ENCODE peak calls at places on chromosomes 11 and 22, in seven cellular contexts. One of them, this sample, is unnamed.

GRCh38 chr11:120239713-120240640 is at the start of gene POU2F3:
- DNase-seq in lung: no peak
- DNase-seq in ovary: no peak
- DNase-seq in colonic mucosa: no peak
- DNase-seq in left ventricle myocardium inferior: no peak
- DNase-seq in heart left ventricle: no peak
- DNase-seq in PC-9: peak; percentile 19
- DNase-seq in this sample: no peak

GRCh38 chr11:10657308-10658271 is 36.0 kb downstream of the IRAG1 start:
- DNase-seq in colonic mucosa: no peak
- DNase-seq in left ventricle myocardium inferior: no peak
- DNase-seq in ovary: no peak
- DNase-seq in lung: no peak
- DNase-seq in heart left ventricle: peak; percentile 31
- DNase-seq in PC-9: no peak
- DNase-seq in this sample: no peak

GRCh38 chr22:42376721-42377177 is 55.5 kb downstream of the NFAM1 start:
- DNase-seq in colonic mucosa: peak; percentile 70
- DNase-seq in PC-9: no peak
- DNase-seq in ovary: peak; percentile 44
- DNase-seq in heart left ventricle: peak; percentile 82
- DNase-seq in lung: peak; percentile 60
- DNase-seq in left ventricle myocardium inferior: peak; percentile 78
- DNase-seq in this sample: peak; percentile 49

GRCh38 chr22:19636696-19637355 is 77.5 kb upstream of the SEPTIN5 start:
- DNase-seq in lung: no peak
- DNase-seq in PC-9: no peak
- DNase-seq in ovary: no peak
- DNase-seq in left ventricle myocardium inferior: no peak
- DNase-seq in heart left ventricle: no peak
- DNase-seq in colonic mucosa: no peak
- DNase-seq in this sample: no peak

GRCh38 chr11:92330114-92330513 is 105.5 kb downstream of the FAT3 start:
- DNase-seq in ovary: no peak
- DNase-seq in left ventricle myocardium inferior: no peak
- DNase-seq in PC-9: no peak
- DNase-seq in heart left ventricle: no peak
- DNase-seq in lung: no peak
- DNase-seq in colonic mucosa: no peak
- DNase-seq in this sample: no peak

GRCh38 chr11:704799-705645 is 1.0 kb upstream of the EPS8L2 start:
- DNase-seq in heart left ventricle: no peak
- DNase-seq in colonic mucosa: peak; percentile 90
- DNase-seq in ovary: peak; percentile 25
- DNase-seq in left ventricle myocardium inferior: no peak
- DNase-seq in PC-9: peak; percentile 83
- DNase-seq in lung: peak; percentile 85
- DNase-seq in this sample: peak; percentile 93

GRCh38 chr11:118907749-118908106 is 18.0 kb downstream of the BCL9L start:
- DNase-seq in ovary: no peak
- DNase-seq in heart left ventricle: no peak
- DNase-seq in PC-9: no peak
- DNase-seq in colonic mucosa: no peak
- DNase-seq in left ventricle myocardium inferior: no peak
- DNase-seq in lung: no peak
- DNase-seq in this sample: no peak

GRCh38 chr11:90204407-90204806 is 18.4 kb downstream of the CHORDC1 start:
- DNase-seq in heart left ventricle: no peak
- DNase-seq in lung: no peak
- DNase-seq in left ventricle myocardium inferior: no peak
- DNase-seq in colonic mucosa: no peak
- DNase-seq in PC-9: no peak
- DNase-seq in ovary: no peak
- DNase-seq in this sample: no peak

GRCh38 chr11:85475637-85476517 is 151.3 kb downstream of the DLG2 start:
- DNase-seq in ovary: no peak
- DNase-seq in colonic mucosa: no peak
- DNase-seq in PC-9: no peak
- DNase-seq in lung: no peak
- DNase-seq in left ventricle myocardium inferior: no peak
- DNase-seq in heart left ventricle: no peak
- DNase-seq in this sample: no peak

GRCh38 chr11:73372371-73372993 is 3.7 kb upstream of the RELT start:
- DNase-seq in left ventricle myocardium inferior: no peak
- DNase-seq in PC-9: no peak
- DNase-seq in colonic mucosa: no peak
- DNase-seq in heart left ventricle: no peak
- DNase-seq in lung: no peak
- DNase-seq in ovary: no peak
- DNase-seq in this sample: no peak

GRCh38 chr22:22897036-22897435 is 9.4 kb downstream of the IGLL5 start:
- DNase-seq in PC-9: no peak
- DNase-seq in colonic mucosa: no peak
- DNase-seq in ovary: no peak
- DNase-seq in lung: no peak
- DNase-seq in left ventricle myocardium inferior: no peak
- DNase-seq in heart left ventricle: no peak
- DNase-seq in this sample: no peak

GRCh38 chr11:20045098-20045688 is 115.1 kb downstream of the DBX1 start:
- DNase-seq in colonic mucosa: no peak
- DNase-seq in left ventricle myocardium inferior: peak; percentile 65
- DNase-seq in ovary: no peak
- DNase-seq in PC-9: no peak
- DNase-seq in heart left ventricle: peak; percentile 82
- DNase-seq in lung: no peak
- DNase-seq in this sample: peak; percentile 87

GRCh38 chr22:26245001-26245400 is 75.7 kb downstream of the SEZ6L start:
- DNase-seq in ovary: no peak
- DNase-seq in left ventricle myocardium inferior: no peak
- DNase-seq in PC-9: no peak
- DNase-seq in colonic mucosa: no peak
- DNase-seq in heart left ventricle: no peak
- DNase-seq in lung: no peak
- DNase-seq in this sample: no peak

GRCh38 chr11:133134561-133135173 is 397.6 kb downstream of the OPCML start:
- DNase-seq in heart left ventricle: no peak
- DNase-seq in lung: peak; percentile 64
- DNase-seq in left ventricle myocardium inferior: peak; percentile 34
- DNase-seq in PC-9: peak; percentile 24
- DNase-seq in colonic mucosa: peak; percentile 52
- DNase-seq in ovary: no peak
- DNase-seq in this sample: peak; percentile 58

GRCh38 chr11:133133053-133133452 is 399.2 kb downstream of the OPCML start:
- DNase-seq in left ventricle myocardium inferior: no peak
- DNase-seq in PC-9: no peak
- DNase-seq in lung: no peak
- DNase-seq in ovary: no peak
- DNase-seq in heart left ventricle: no peak
- DNase-seq in colonic mucosa: no peak
- DNase-seq in this sample: no peak

GRCh38 chr11:133137939-133138338 is 394.4 kb downstream of the OPCML start:
- DNase-seq in ovary: no peak
- DNase-seq in heart left ventricle: no peak
- DNase-seq in colonic mucosa: no peak
- DNase-seq in PC-9: no peak
- DNase-seq in lung: no peak
- DNase-seq in left ventricle myocardium inferior: no peak
- DNase-seq in this sample: no peak

GRCh38 chr11:133137270-133137669 is 395.0 kb downstream of the OPCML start:
- DNase-seq in heart left ventricle: no peak
- DNase-seq in colonic mucosa: no peak
- DNase-seq in lung: no peak
- DNase-seq in ovary: no peak
- DNase-seq in PC-9: no peak
- DNase-seq in left ventricle myocardium inferior: no peak
- DNase-seq in this sample: no peak

DNA sequence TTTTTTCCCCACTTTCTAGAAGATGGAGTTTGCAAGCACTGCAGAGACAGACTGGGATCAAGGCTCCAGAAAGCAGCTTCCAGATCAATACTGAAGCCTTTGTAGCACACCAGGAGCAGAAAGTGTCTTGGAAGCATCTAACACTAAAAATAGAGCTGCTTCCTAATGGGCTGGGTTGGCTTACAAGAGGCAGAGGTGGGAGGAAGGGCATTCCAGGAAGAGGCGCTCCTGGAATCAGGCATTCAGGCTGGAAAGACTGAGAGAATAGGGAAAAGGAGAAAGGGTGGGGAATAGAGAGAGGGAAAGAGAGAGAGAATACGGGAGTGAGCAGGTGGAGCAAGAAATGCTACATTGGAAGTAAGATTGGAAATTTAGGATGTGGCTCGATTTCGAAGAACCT is 395.9 kb downstream of the OPCML start:
- DNase-seq in heart left ventricle: no peak
- DNase-seq in left ventricle myocardium inferior: no peak
- DNase-seq in colonic mucosa: no peak
- DNase-seq in ovary: no peak
- DNase-seq in lung: no peak
- DNase-seq in PC-9: no peak
- DNase-seq in this sample: no peak
- H3K4me1 ChIP-seq in heart left ventricle: peaks cover 9% of the 10 kb centered on the region
- H3K4me1 ChIP-seq in left ventricle myocardium inferior: peaks cover 13% of the 10 kb centered on the region
- H3K4me1 ChIP-seq in colonic mucosa: no peaks in the 10 kb centered on the region
- H3K4me1 ChIP-seq in ovary: no peaks in the 10 kb centered on the region
- H3K4me1 ChIP-seq in lung: peaks cover 2% of the 10 kb centered on the region
- H3K4me1 ChIP-seq in PC-9: no peaks in the 10 kb centered on the region
- H3K4me1 ChIP-seq in this sample: no peaks in the 10 kb centered on the region

GRCh38 chr11:126392638-126393023 is 37.1 kb downstream of the ST3GAL4 start:
- DNase-seq in PC-9: no peak
- DNase-seq in left ventricle myocardium inferior: no peak
- DNase-seq in colonic mucosa: no peak
- DNase-seq in heart left ventricle: no peak
- DNase-seq in lung: no peak
- DNase-seq in ovary: peak; percentile 29
- DNase-seq in this sample: no peak

GRCh38 chr11:126390418-126390817 is 34.9 kb downstream of the ST3GAL4 start:
- DNase-seq in left ventricle myocardium inferior: no peak
- DNase-seq in heart left ventricle: no peak
- DNase-seq in ovary: no peak
- DNase-seq in PC-9: no peak
- DNase-seq in lung: no peak
- DNase-seq in colonic mucosa: no peak
- DNase-seq in this sample: no peak

GRCh38 chr11:126393143-126393542 is 37.7 kb downstream of the ST3GAL4 start:
- DNase-seq in heart left ventricle: no peak
- DNase-seq in lung: no peak
- DNase-seq in ovary: peak; percentile 29
- DNase-seq in left ventricle myocardium inferior: no peak
- DNase-seq in PC-9: no peak
- DNase-seq in colonic mucosa: no peak
- DNase-seq in this sample: no peak

GRCh38 chr11:126391286-126391954 is 35.9 kb downstream of the ST3GAL4 start:
- DNase-seq in left ventricle myocardium inferior: no peak
- DNase-seq in colonic mucosa: no peak
- DNase-seq in PC-9: no peak
- DNase-seq in ovary: peak; percentile 21
- DNase-seq in lung: no peak
- DNase-seq in heart left ventricle: no peak
- DNase-seq in this sample: no peak

DNA sequence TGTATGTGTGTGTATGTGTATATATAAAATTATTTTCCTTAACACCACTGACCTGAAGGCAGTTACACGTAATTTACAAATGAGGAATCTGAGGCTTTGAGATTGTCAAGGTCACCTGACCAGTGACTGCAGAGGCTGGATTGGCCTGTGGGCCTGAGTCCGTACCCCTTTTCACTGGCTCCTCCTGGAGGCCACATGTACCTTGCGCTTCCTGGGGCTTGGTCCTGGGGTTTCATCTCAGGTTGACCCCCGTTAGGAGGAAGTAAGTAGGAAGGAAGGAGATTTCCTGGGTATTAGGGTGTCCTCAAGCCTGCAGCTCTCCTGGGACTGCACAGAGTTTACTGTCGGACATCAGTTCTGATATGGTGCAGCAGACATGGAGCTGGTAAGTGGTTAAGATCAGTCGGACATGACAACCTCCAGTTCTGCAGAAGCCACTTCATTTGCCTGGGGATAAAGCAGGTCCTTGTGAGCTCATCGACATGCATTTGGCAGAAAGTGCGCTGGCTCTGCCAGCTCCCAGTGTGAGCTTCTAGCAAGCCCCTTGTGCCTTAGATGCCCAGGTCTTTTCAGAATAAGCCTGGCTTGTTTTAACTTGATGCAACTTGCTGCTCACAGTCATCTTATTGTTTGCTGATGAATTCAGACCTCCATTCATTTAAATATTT is 36.6 kb downstream of the ST3GAL4 start:
- DNase-seq in colonic mucosa: no peak
- DNase-seq in PC-9: no peak
- DNase-seq in left ventricle myocardium inferior: no peak
- DNase-seq in ovary: peak; percentile 48
- DNase-seq in heart left ventricle: peak; percentile 68
- DNase-seq in lung: no peak
- DNase-seq in this sample: no peak
- H3K27ac ChIP-seq in colonic mucosa: no peak overlapping the region
- H3K27ac ChIP-seq in PC-9: no peak overlapping the region
- H3K27ac ChIP-seq in left ventricle myocardium inferior: peak overlapping the region; percentile 90
- H3K27ac ChIP-seq in ovary: no peak overlapping the region
- H3K27ac ChIP-seq in heart left ventricle: peak overlapping the region; percentile 76
- H3K27ac ChIP-seq in lung: no peak overlapping the region
- H3K27ac ChIP-seq in this sample: no peak overlapping the region

DNA sequence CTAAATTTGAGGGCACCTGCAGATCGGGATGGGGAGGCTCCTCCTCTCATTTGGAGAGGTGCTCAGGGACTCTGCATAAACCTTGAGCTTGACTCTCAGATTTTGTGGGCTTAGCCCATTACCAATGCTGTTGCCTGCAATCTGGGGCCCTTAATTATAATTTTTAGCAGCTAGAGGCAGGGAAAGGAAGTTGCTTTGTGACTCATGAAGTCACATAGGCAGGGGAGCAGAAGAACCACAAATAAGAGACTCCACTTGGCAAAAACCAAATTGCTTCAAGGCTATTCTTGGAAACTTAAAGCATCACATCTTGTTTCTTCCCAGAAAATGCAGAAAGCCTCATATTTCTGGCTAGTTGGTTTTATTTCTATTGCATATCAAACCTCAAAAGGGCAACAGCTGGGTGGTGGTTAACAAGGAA is 46.9 kb downstream of the MICAL2 start:
- DNase-seq in colonic mucosa: no peak
- DNase-seq in PC-9: no peak
- DNase-seq in lung: no peak
- DNase-seq in left ventricle myocardium inferior: no peak
- DNase-seq in ovary: peak; percentile 23
- DNase-seq in heart left ventricle: no peak
- DNase-seq in this sample: no peak
- H3K4me1 ChIP-seq in colonic mucosa: peaks cover 16% of the 10 kb centered on the region
- H3K4me1 ChIP-seq in PC-9: peaks cover 10% of the 10 kb centered on the region
- H3K4me1 ChIP-seq in lung: peaks cover 17% of the 10 kb centered on the region
- H3K4me1 ChIP-seq in left ventricle myocardium inferior: peaks cover 77% of the 10 kb centered on the region
- H3K4me1 ChIP-seq in ovary: peaks cover 28% of the 10 kb centered on the region
- H3K4me1 ChIP-seq in heart left ventricle: peaks cover 67% of the 10 kb centered on the region
- H3K4me1 ChIP-seq in this sample: no peaks in the 10 kb centered on the region

DNA sequence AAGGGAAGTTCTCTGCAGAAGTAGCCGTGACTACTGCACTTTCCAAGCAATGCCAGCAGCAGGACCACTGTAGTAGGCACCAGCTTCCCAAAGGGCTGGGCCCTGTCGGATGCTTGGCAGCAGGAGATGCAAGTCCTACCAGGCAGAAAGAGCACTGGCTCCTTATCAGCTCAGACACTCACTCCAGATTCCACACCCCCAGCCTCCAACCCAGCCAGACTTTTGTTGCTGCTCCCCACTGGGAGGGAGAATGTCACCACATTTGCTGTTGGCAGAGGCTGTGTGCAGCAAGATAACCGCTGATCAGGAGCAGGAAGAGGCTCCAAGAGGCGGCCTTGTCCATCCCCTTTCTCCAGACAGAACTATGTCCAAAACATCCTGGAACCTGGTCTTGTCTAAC is 118.7 kb downstream of the C11orf58 start:
- DNase-seq in lung: no peak
- DNase-seq in heart left ventricle: peak; percentile 83
- DNase-seq in PC-9: no peak
- DNase-seq in left ventricle myocardium inferior: peak; percentile 48
- DNase-seq in ovary: no peak
- DNase-seq in colonic mucosa: no peak
- DNase-seq in this sample: no peak
- H3K27ac ChIP-seq in lung: no peak overlapping the region
- H3K27ac ChIP-seq in heart left ventricle: peak overlapping the region; percentile 70
- H3K27ac ChIP-seq in PC-9: no peak overlapping the region
- H3K27ac ChIP-seq in left ventricle myocardium inferior: peak overlapping the region; percentile 68
- H3K27ac ChIP-seq in ovary: no peak overlapping the region
- H3K27ac ChIP-seq in colonic mucosa: no peak overlapping the region
- H3K27ac ChIP-seq in this sample: no peak overlapping the region